ENCODE peak calls at places on chromosomes 7 and 10, in five cellular contexts. V, Y, Z, C and M are unnamed samples.

GRCh38 chr7:431658-432111 is 88.0 kb downstream of the PDGFA start:
- DNase-seq in V (no peak), Y (no peak), Z (no peak), C (no peak), M (no peak)

GRCh38 chr10:117320050-117320665 is 55.1 kb downstream of the PDZD8 start:
- DNase-seq in V (no peak), Y (no peak), Z (peak), C (peak), M (no peak)

GRCh38 chr10:34702093-34702952 is 112.8 kb downstream of the PARD3 start:
- DNase-seq in V (no peak), Y (no peak), Z (no peak), C (no peak), M (no peak)

GRCh38 chr7:121595949-121596692 is 200.0 kb upstream of the FAM3C start:
- DNase-seq in V (no peak), Y (no peak), Z (no peak), C (no peak), M (no peak)

GRCh38 chr10:131201741-131202515 is 109.6 kb downstream of the TCERG1L start:
- DNase-seq in V (no peak), Y (no peak), Z (no peak), C (no peak), M (no peak)

GRCh38 chr10:79066460-79067240 is 2.1 kb upstream of the ZMIZ1 start:
- DNase-seq in V (no peak), Y (no peak), Z (no peak), C (peak), M (peak)

GRCh38 chr10:105112862-105113261 is 471.8 kb downstream of the SORCS3 start:
- DNase-seq in V (no peak), Y (no peak), Z (no peak), C (no peak), M (no peak)

GRCh38 chr7:100654908-100655831 is 1.1 kb downstream of the ACTL6B start:
- DNase-seq in V (no peak), Y (no peak), Z (no peak), C (no peak), M (no peak)

GRCh38 chr7:131328387-131329175 is 905 bp downstream of the MKLN1 start:
- DNase-seq in V (no peak), Y (no peak), Z (peak), C (peak), M (no peak)

GRCh38 chr10:93204494-93205485 is 131.1 kb downstream of the CYP26A1 start:
- DNase-seq in V (no peak), Y (no peak), Z (no peak), C (no peak), M (no peak)

GRCh38 chr10:123562811-123563580 is 103.2 kb upstream of the GPR26 start:
- DNase-seq in V (no peak), Y (no peak), Z (no peak), C (no peak), M (no peak)

GRCh38 chr7:66152538-66153191 is 38.0 kb downstream of the CRCP start:
- DNase-seq in V (no peak), Y (no peak), Z (no peak), C (no peak), M (no peak)

GRCh38 chr7:95104739-95105138 is 197.3 kb downstream of the PPP1R9A start:
- DNase-seq in V (no peak), Y (no peak), Z (no peak), C (no peak), M (no peak)

GRCh38 chr10:133378251-133379096 is 588 bp upstream of the PAOX start:
- DNase-seq in V (peak), Y (no peak), Z (peak), C (peak), M (peak)

GRCh38 chr7:65839846-65840245 is 33.0 kb upstream of the VKORC1L1 start:
- DNase-seq in V (no peak), Y (no peak), Z (no peak), C (no peak), M (no peak)

GRCh38 chr10:21281173-21281572 is 244.3 kb downstream of the SKIDA1 start:
- DNase-seq in V (no peak), Y (no peak), Z (no peak), C (no peak), M (no peak)

GRCh38 chr10:50152792-50153272 is 85.1 kb downstream of the WASHC2A start:
- DNase-seq in V (peak), Y (no peak), Z (no peak), C (peak), M (peak)

GRCh38 chr7:44716205-44716604 is 32.4 kb upstream of the ZMIZ2 start:
- DNase-seq in V (no peak), Y (no peak), Z (no peak), C (no peak), M (no peak)

GRCh38 chr7:123715198-123715597 is 33.6 kb downstream of the WASL start:
- DNase-seq in V (no peak), Y (no peak), Z (no peak), C (no peak), M (no peak)

GRCh38 chr10:132705943-132706342 is 80.0 kb downstream of the NKX6-2 start:
- DNase-seq in V (no peak), Y (no peak), Z (no peak), C (no peak), M (no peak)

GRCh38 chr7:131106681-131107342 is 220.9 kb upstream of the MKLN1 start:
- DNase-seq in V (peak), Y (peak), Z (no peak), C (peak), M (peak)

GRCh38 chr7:37920619-37921339 is at the start of gene EPDR1:
- DNase-seq in V (peak), Y (no peak), Z (peak), C (peak), M (no peak)

GRCh38 chr7:9264395-9264794 is 831.0 kb downstream of the NXPH1 start:
- DNase-seq in V (no peak), Y (no peak), Z (no peak), C (no peak), M (peak)

GRCh38 chr7:93249749-93250148 is 17.6 kb downstream of the VPS50 start:
- DNase-seq in V (no peak), Y (no peak), Z (no peak), C (no peak), M (no peak)

GRCh38 chr10:51257511-51258248 is 183.4 kb downstream of the PRKG1 start:
- DNase-seq in V (no peak), Y (no peak), Z (no peak), C (no peak), M (no peak)